ENCODE peak calls at places on chromosomes 3 and 15, in five cellular contexts. E is PC-3, O is MCF 10A, D is H9, M is PC-9. W is an unnamed sample.

GRCh38 chr3:27253831-27254230 is 115.4 kb downstream of the NEK10 start:
- DNase-seq in M (peak), E (peak), O (peak), D (peak), W (peak)

GRCh38 chr3:116000315-116000714 is 377.0 kb downstream of the GAP43 start:
- DNase-seq in M (no peak), O (peak), D (no peak), E (peak), W (no peak)

GRCh38 chr3:46646700-46647099 is 34.4 kb downstream of the FAM240A start:
- DNase-seq in M (no peak), E (peak), D (peak), O (peak), W (no peak)

GRCh38 chr3:50164056-50164455 is 8.9 kb downstream of the SEMA3F start:
- DNase-seq in E (peak), O (peak), D (no peak), M (peak), W (peak)

GRCh38 chr3:72263223-72264015 is 478.5 kb upstream of the PROK2 start:
- DNase-seq in E (no peak), D (no peak), O (no peak), M (no peak), W (no peak)

GRCh38 chr3:126956866-126957650 is 25.9 kb upstream of the PLXNA1 start:
- DNase-seq in M (no peak), D (peak), E (no peak), O (no peak), W (no peak)

GRCh38 chr3:111831840-111832239 is 27.2 kb upstream of the PHLDB2 start:
- DNase-seq in E (no peak), O (no peak), M (no peak), D (no peak), W (no peak)

GRCh38 chr3:194928183-194928736 is 242.6 kb downstream of the FAM43A start:
- DNase-seq in D (no peak), M (peak), O (no peak), E (peak), W (no peak)

GRCh38 chr15:66766282-66767228 is 64.5 kb downstream of the SMAD6 start:
- DNase-seq in E (peak), M (peak), D (no peak), O (no peak), W (no peak)

GRCh38 chr3:135895106-135895733 is 70.3 kb upstream of the PPP2R3A start:
- DNase-seq in E (peak), M (peak), O (peak), D (peak), W (peak)

GRCh38 chr15:58839485-58839884 is 68.4 kb downstream of the MINDY2 start:
- DNase-seq in M (no peak), E (peak), D (no peak), O (peak), W (peak)

GRCh38 chr15:85730001-85730820 is 64.5 kb downstream of the KLHL25 start:
- DNase-seq in E (peak), M (no peak), O (peak), D (no peak), W (peak)

GRCh38 chr15:85120351-85121113 is 138.9 kb downstream of the PDE8A start:
- DNase-seq in D (no peak), O (no peak), M (no peak), E (no peak), W (no peak)

GRCh38 chr3:188643736-188644135 is 489.8 kb downstream of the LPP start:
- DNase-seq in M (peak), E (no peak), O (no peak), D (no peak), W (no peak)

GRCh38 chr15:62588930-62589655 is 424.0 kb upstream of the C2CD4B start:
- DNase-seq in E (no peak), M (no peak), D (no peak), O (no peak), W (no peak)

GRCh38 chr3:163953526-163953925 is 1124.8 kb downstream of the SI start:
- DNase-seq in D (no peak), M (no peak), O (no peak), E (no peak), W (no peak)

GRCh38 chr3:87354399-87354798 is 78.0 kb upstream of the POU1F1 start:
- DNase-seq in E (no peak), M (no peak), O (peak), D (no peak), W (no peak)

GRCh38 chr3:63351159-63352007 is 73.3 kb downstream of the SYNPR start:
- DNase-seq in O (peak), M (no peak), D (no peak), E (peak), W (peak)

GRCh38 chr3:171943262-171944108 is 95.9 kb upstream of the FNDC3B start:
- DNase-seq in D (no peak), M (no peak), O (no peak), E (no peak), W (peak)

GRCh38 chr3:127108796-127109195 is 84.1 kb upstream of the PRR23E start:
- DNase-seq in D (no peak), O (no peak), E (no peak), M (no peak), W (no peak)

GRCh38 chr3:72237679-72238320 is 452.9 kb upstream of the PROK2 start:
- DNase-seq in M (no peak), O (no peak), D (no peak), E (no peak), W (no peak)

GRCh38 chr3:9862391-9863235 is 17.4 kb downstream of the CIDEC start:
- DNase-seq in E (peak), O (no peak), D (peak), M (no peak), W (no peak)

GRCh38 chr3:45940781-45941365 is 2.4 kb upstream of the CXCR6 start:
- DNase-seq in E (peak), O (no peak), D (no peak), M (no peak), W (peak)

GRCh38 chr3:68504185-68504584 is 428.2 kb downstream of the TAFA4 start:
- DNase-seq in M (no peak), D (peak), E (no peak), O (no peak), W (no peak)

GRCh38 chr15:39587910-39588530 is 7.1 kb downstream of the THBS1 start:
- DNase-seq in E (no peak), D (no peak), O (no peak), M (no peak), W (no peak)

GRCh38 chr15:69668963-69669362 is 216.3 kb downstream of the RPLP1 start:
- DNase-seq in O (no peak), D (no peak), E (no peak), M (no peak), W (no peak)

GRCh38 chr3:11290743-11291680 is 18.8 kb downstream of the ATG7 start:
- DNase-seq in E (peak), O (peak), M (no peak), D (no peak), W (no peak)

GRCh38 chr3:119939087-119939486 is 155.2 kb downstream of the GSK3B start:
- DNase-seq in D (no peak), M (no peak), E (no peak), O (no peak), W (no peak)

GRCh38 chr3:148903022-148903442 is 37.9 kb downstream of the CPA3 start:
- DNase-seq in M (no peak), E (peak), O (peak), D (no peak), W (no peak)

GRCh38 chr15:59830873-59831272 is 141.8 kb upstream of the BNIP2 start:
- DNase-seq in M (peak), D (no peak), O (peak), E (no peak), W (no peak)

GRCh38 chr3:24640330-24640877 is 145.8 kb upstream of the THRB start:
- DNase-seq in O (peak), E (peak), M (no peak), D (no peak), W (no peak)

GRCh38 chr3:173742491-173742890 is 344.9 kb downstream of the NLGN1 start:
- DNase-seq in D (no peak), E (no peak), M (no peak), O (no peak), W (no peak)

GRCh38 chr15:80072285-80072684 is 12.8 kb downstream of the ZFAND6 start:
- DNase-seq in M (peak), D (no peak), O (peak), E (peak), W (peak)

GRCh38 chr3:132341746-132342145 is 24.5 kb downstream of the ACP3 start:
- DNase-seq in D (no peak), O (no peak), E (no peak), M (no peak), W (peak)

GRCh38 chr3:158384019-158384418 is 187.0 kb upstream of the MLF1 start:
- DNase-seq in D (no peak), O (no peak), E (no peak), M (no peak), W (no peak)

GRCh38 chr3:62057339-62058047 is 315.9 kb downstream of the FEZF2 start:
- DNase-seq in D (no peak), E (no peak), M (no peak), O (no peak), W (no peak)

GRCh38 chr3:152943645-152944044 is 108.7 kb downstream of the P2RY1 start:
- DNase-seq in D (no peak), M (peak), O (peak), E (peak), W (no peak)

DNA sequence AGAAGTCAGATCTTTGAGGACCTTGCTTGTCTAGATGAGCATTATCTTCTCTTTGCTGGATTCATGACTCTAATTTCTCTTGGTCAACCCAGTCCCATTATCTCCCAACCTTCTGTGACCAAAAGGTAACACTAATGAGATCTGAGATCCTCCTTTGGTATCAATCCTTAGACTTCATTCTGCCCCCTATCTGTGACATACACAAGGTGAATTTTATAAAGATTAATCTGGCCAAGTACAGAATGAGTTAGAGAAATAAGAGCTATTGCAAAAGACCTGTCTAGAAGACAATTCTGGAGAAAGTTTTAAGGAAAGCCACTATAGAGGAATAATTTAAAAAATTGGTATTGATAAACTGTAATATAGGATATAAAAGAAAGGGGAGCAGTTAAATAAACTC is 113.8 kb upstream of the KCNMB2 start:
- DNase-seq in O (no peak), E (no peak), D (no peak), M (no peak), W (no peak)
- TF ChIP-seq CTCF in O (no peak), E (peak), D (peak), M (peak), W (no peak)

GRCh38 chr15:94666553-94666952 is 435.2 kb downstream of the MCTP2 start:
- DNase-seq in E (no peak), M (no peak), D (no peak), O (no peak), W (no peak)
- TF ChIP-seq CTCF in E (no peak), M (no peak), D (no peak), O (no peak), W (no peak)

GRCh38 chr3:81393251-81393650 is 368.2 kb downstream of the GBE1 start:
- DNase-seq in O (no peak), D (no peak), E (no peak), M (no peak), W (no peak)

GRCh38 chr3:81394656-81395055 is 366.8 kb downstream of the GBE1 start:
- DNase-seq in D (no peak), M (no peak), E (no peak), O (no peak), W (no peak)

GRCh38 chr3:81395739-81396138 is 365.7 kb downstream of the GBE1 start:
- DNase-seq in O (no peak), E (no peak), M (no peak), D (peak), W (no peak)
- TF ChIP-seq CTCF in O (no peak), E (peak), M (no peak), D (peak), W (no peak)

GRCh38 chr15:51888593-51889195 is 59.2 kb downstream of the TMOD3 start:
- DNase-seq in E (peak), O (peak), D (no peak), M (no peak), W (no peak)
- TF ChIP-seq CTCF in E (peak), O (peak), D (peak), M (peak), W (peak)

DNA sequence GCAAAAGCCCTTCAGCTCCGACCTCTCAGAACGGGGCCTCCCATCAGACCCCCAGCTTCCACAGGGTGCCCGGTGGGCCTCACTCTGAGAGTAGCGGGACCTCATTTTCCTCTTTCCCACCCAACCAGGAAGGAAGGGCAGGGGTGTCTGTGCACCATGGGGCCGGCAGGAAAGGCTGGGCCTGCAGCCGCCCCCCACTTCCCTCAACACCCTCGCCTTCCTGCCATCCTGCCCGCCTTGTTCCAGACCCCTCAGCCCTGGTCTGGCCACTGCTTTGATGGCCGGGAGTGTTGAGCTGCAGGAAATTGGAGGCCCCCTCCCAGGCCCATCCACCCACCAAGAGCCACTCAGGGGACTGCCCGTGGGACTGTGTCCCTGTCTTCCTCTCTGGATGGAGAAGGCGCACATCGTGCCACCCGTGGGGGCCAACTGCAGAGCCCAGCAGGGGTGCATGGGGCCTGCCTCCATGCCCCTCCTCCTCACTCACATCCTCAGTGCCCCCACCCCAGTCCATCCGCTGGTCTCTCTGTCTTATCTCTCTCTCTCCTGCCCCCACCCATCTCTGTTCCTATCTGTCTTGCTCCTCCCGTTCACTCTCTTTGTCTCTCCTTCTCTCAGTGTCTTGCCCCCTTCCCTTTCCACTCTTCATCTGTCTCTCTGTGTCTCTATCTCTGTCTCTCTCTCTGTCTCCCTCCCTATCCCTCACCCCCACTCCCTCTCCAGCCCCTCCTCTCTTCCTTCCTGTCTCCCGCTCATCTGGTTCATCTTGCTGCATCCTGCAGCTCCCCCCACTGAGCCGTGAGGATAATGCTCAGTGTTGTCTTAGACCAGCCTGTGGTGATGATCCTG is 1.8 kb upstream of the PLXND1 start:
- DNase-seq in E (peak), M (no peak), O (peak), D (peak), W (no peak)
- TF ChIP-seq CTCF in E (peak), M (no peak), O (no peak), D (peak), W (no peak)

DNA sequence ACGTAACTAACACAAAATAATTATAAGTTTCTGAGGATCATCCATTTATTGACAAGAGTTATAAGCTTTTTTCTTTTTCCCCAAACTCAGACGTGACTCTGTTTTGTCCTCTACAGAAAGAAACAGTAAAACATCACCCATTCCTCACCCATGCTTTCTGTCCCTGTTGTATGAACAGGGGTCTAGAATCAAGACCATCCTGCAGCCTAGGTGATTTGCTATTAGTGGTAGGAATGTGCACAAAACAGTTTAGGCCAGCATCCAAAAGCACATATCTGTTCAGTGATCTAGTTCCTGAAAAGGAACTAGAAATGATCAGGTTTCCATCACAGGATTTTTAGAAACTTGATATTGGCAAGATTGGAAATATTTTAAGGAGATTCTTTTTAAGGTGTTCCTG is 527.6 kb downstream of the SOX2 start:
- DNase-seq in O (no peak), D (no peak), E (no peak), M (peak), W (no peak)
- TF ChIP-seq CTCF in O (no peak), D (no peak), E (no peak), M (no peak), W (no peak)

GRCh38 chr15:71194286-71194685 is 79.0 kb downstream of the THSD4 start:
- DNase-seq in O (no peak), D (no peak), M (no peak), E (no peak), W (no peak)

GRCh38 chr15:71191296-71191695 is 76.0 kb downstream of the THSD4 start:
- DNase-seq in O (no peak), E (no peak), D (no peak), M (no peak), W (no peak)

GRCh38 chr15:71197620-71198019 is 82.3 kb downstream of the THSD4 start:
- DNase-seq in M (no peak), D (no peak), O (no peak), E (no peak), W (no peak)

GRCh38 chr15:71198846-71199245 is 83.6 kb downstream of the THSD4 start:
- DNase-seq in O (no peak), E (no peak), D (no peak), M (no peak), W (no peak)

DNA sequence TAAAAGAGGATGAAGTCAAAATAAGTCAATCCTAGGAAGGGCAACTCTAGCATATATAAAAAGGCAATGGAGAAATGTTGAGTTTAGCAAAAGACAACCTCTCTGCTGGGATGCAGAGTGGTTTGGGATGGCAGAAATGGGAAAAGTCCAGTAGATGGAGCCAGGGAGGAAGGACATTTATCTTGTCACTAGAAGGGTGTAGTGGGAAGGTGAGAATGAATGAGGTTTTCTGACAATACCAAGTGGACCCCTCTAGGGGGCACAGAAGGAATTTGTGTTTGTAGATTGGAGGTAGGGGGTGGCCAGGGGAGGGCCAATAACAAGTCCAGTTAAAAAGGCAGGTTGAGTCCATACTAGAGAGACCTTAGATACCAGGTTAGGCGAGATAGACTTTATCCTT is 80.0 kb downstream of the THSD4 start:
- DNase-seq in M (no peak), O (peak), E (peak), D (peak), W (no peak)
- TF ChIP-seq CTCF in M (no peak), O (peak), E (peak), D (peak), W (peak)

GRCh38 chr3:100891033-100891432 is 102.2 kb downstream of the ABI3BP start:
- DNase-seq in D (no peak), E (peak), M (no peak), O (peak), W (no peak)

GRCh38 chr3:100891827-100892226 is 101.4 kb downstream of the ABI3BP start:
- DNase-seq in M (no peak), E (peak), O (peak), D (no peak), W (no peak)

GRCh38 chr3:100893108-100893507 is 100.1 kb downstream of the ABI3BP start:
- DNase-seq in D (no peak), O (no peak), M (no peak), E (no peak), W (no peak)

GRCh38 chr3:100896994-100897393 is 96.2 kb downstream of the ABI3BP start:
- DNase-seq in E (no peak), M (no peak), O (no peak), D (no peak), W (no peak)

DNA sequence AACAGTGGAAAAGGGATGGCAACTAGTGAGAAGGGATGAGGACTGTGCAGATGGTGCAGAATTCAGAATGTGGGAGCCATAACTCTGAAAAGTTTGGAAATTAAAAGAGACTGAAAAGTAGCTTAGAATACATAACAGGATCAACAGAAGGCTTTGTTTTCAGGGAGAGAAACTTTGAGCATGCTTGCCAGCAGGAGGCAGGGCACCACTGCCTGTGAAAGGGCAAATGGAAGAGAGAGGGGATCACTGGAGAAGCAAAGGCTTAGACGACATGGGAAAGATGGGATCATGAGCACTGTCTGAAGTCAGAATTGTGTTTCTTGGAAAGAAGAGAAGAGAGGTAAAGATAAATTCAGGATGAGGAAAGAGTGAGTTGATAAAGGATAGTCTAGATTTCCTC is 99.6 kb downstream of the ABI3BP start:
- DNase-seq in D (peak), E (peak), O (peak), M (no peak), W (no peak)
- TF ChIP-seq CTCF in D (peak), E (peak), O (peak), M (peak), W (peak)